ENCODE peak calls at places on chromosome 5, in seven cellular contexts. One of them, this sample, is unnamed.

GRCh38 chr5:2302169-2302568 is 419.4 kb upstream of the IRX4 start:
- DNase-seq in HepG2: no peak
- DNase-seq in H1: no peak
- DNase-seq in K562: no peak
- DNase-seq in HCT116: no peak
- DNase-seq in SK-N-SH: no peak
- DNase-seq in GM12878: no peak
- DNase-seq in this sample: no peak

GRCh38 chr5:33854733-33855151 is 37.0 kb downstream of the ADAMTS12 start:
- DNase-seq in HepG2: peak
- DNase-seq in H1: no peak
- DNase-seq in K562: no peak
- DNase-seq in HCT116: no peak
- DNase-seq in SK-N-SH: no peak
- DNase-seq in GM12878: no peak
- DNase-seq in this sample: no peak

GRCh38 chr5:143479394-143479793 is 75.9 kb upstream of the NR3C1 start:
- DNase-seq in HepG2: peak
- DNase-seq in H1: no peak
- DNase-seq in K562: no peak
- DNase-seq in HCT116: no peak
- DNase-seq in SK-N-SH: no peak
- DNase-seq in GM12878: no peak
- DNase-seq in this sample: no peak

GRCh38 chr5:69493235-69493925 is 790 bp downstream of the OCLN start:
- DNase-seq in HepG2: no peak
- DNase-seq in H1: no peak
- DNase-seq in K562: no peak
- DNase-seq in HCT116: no peak
- DNase-seq in SK-N-SH: peak
- DNase-seq in GM12878: no peak
- DNase-seq in this sample: peak

GRCh38 chr5:172149073-172149472 is 39.0 kb downstream of the STK10 start:
- DNase-seq in HepG2: no peak
- DNase-seq in H1: no peak
- DNase-seq in K562: no peak
- DNase-seq in HCT116: no peak
- DNase-seq in SK-N-SH: no peak
- DNase-seq in GM12878: no peak
- DNase-seq in this sample: no peak

GRCh38 chr5:141149812-141150211 is at the start of gene PCDHB6:
- DNase-seq in HepG2: peak
- DNase-seq in H1: no peak
- DNase-seq in K562: peak
- DNase-seq in HCT116: no peak
- DNase-seq in SK-N-SH: peak
- DNase-seq in GM12878: no peak
- DNase-seq in this sample: peak

GRCh38 chr5:80146036-80146435 is 109.8 kb downstream of the SERINC5 start:
- DNase-seq in HepG2: no peak
- DNase-seq in H1: no peak
- DNase-seq in K562: no peak
- DNase-seq in HCT116: no peak
- DNase-seq in SK-N-SH: no peak
- DNase-seq in GM12878: no peak
- DNase-seq in this sample: no peak

GRCh38 chr5:146007270-146007669 is 70.9 kb downstream of the SH3RF2 start:
- DNase-seq in HepG2: peak
- DNase-seq in H1: no peak
- DNase-seq in K562: peak
- DNase-seq in HCT116: peak
- DNase-seq in SK-N-SH: no peak
- DNase-seq in GM12878: no peak
- DNase-seq in this sample: peak

GRCh38 chr5:66230551-66230950 is 86.5 kb downstream of the SREK1 start:
- DNase-seq in HepG2: no peak
- DNase-seq in H1: no peak
- DNase-seq in K562: no peak
- DNase-seq in HCT116: no peak
- DNase-seq in SK-N-SH: no peak
- DNase-seq in GM12878: no peak
- DNase-seq in this sample: no peak

GRCh38 chr5:96537386-96537785 is 104.3 kb upstream of the PCSK1 start:
- DNase-seq in HepG2: no peak
- DNase-seq in H1: no peak
- DNase-seq in K562: peak
- DNase-seq in HCT116: no peak
- DNase-seq in SK-N-SH: no peak
- DNase-seq in GM12878: no peak
- DNase-seq in this sample: no peak

GRCh38 chr5:146015001-146015400 is 78.6 kb downstream of the SH3RF2 start:
- DNase-seq in HepG2: no peak
- DNase-seq in H1: no peak
- DNase-seq in K562: no peak
- DNase-seq in HCT116: no peak
- DNase-seq in SK-N-SH: no peak
- DNase-seq in GM12878: no peak
- DNase-seq in this sample: no peak

GRCh38 chr5:170467000-170467707 is 36.7 kb upstream of the KCNIP1 start:
- DNase-seq in HepG2: no peak
- DNase-seq in H1: no peak
- DNase-seq in K562: peak
- DNase-seq in HCT116: no peak
- DNase-seq in SK-N-SH: no peak
- DNase-seq in GM12878: no peak
- DNase-seq in this sample: no peak

GRCh38 chr5:133404724-133405123 is 207.6 kb downstream of the FSTL4 start:
- DNase-seq in HepG2: no peak
- DNase-seq in H1: no peak
- DNase-seq in K562: peak
- DNase-seq in HCT116: no peak
- DNase-seq in SK-N-SH: no peak
- DNase-seq in GM12878: no peak
- DNase-seq in this sample: no peak

GRCh38 chr5:143890475-143890874 is 78.5 kb downstream of the HMHB1 start:
- DNase-seq in HepG2: no peak
- DNase-seq in H1: no peak
- DNase-seq in K562: no peak
- DNase-seq in HCT116: no peak
- DNase-seq in SK-N-SH: no peak
- DNase-seq in GM12878: no peak
- DNase-seq in this sample: no peak

GRCh38 chr5:172602712-172603289 is 38.3 kb upstream of the NEURL1B start:
- DNase-seq in HepG2: no peak
- DNase-seq in H1: no peak
- DNase-seq in K562: no peak
- DNase-seq in HCT116: no peak
- DNase-seq in SK-N-SH: no peak
- DNase-seq in GM12878: no peak
- DNase-seq in this sample: no peak

GRCh38 chr5:141915881-141916336 is 7.8 kb upstream of the DELE1 start:
- DNase-seq in HepG2: no peak
- DNase-seq in H1: no peak
- DNase-seq in K562: no peak
- DNase-seq in HCT116: peak
- DNase-seq in SK-N-SH: no peak
- DNase-seq in GM12878: no peak
- DNase-seq in this sample: peak

GRCh38 chr5:16321284-16321683 is 141.7 kb upstream of the MARCHF11 start:
- DNase-seq in HepG2: no peak
- DNase-seq in H1: no peak
- DNase-seq in K562: no peak
- DNase-seq in HCT116: no peak
- DNase-seq in SK-N-SH: no peak
- DNase-seq in GM12878: no peak
- DNase-seq in this sample: no peak

GRCh38 chr5:9479361-9479760 is 66.5 kb downstream of the SEMA5A start:
- DNase-seq in HepG2: no peak
- DNase-seq in H1: no peak
- DNase-seq in K562: no peak
- DNase-seq in HCT116: no peak
- DNase-seq in SK-N-SH: no peak
- DNase-seq in GM12878: no peak
- DNase-seq in this sample: no peak

GRCh38 chr5:96624631-96625030 is 37.5 kb upstream of the CAST start:
- DNase-seq in HepG2: no peak
- DNase-seq in H1: no peak
- DNase-seq in K562: no peak
- DNase-seq in HCT116: no peak
- DNase-seq in SK-N-SH: no peak
- DNase-seq in GM12878: no peak
- DNase-seq in this sample: no peak

GRCh38 chr5:67395790-67396418 is 199.3 kb upstream of the CD180 start:
- DNase-seq in HepG2: no peak
- DNase-seq in H1: no peak
- DNase-seq in K562: no peak
- DNase-seq in HCT116: no peak
- DNase-seq in SK-N-SH: no peak
- DNase-seq in GM12878: no peak
- DNase-seq in this sample: no peak

GRCh38 chr5:133859073-133859472 is 109.4 kb downstream of the C5orf15 start:
- DNase-seq in HepG2: no peak
- DNase-seq in H1: no peak
- DNase-seq in K562: no peak
- DNase-seq in HCT116: no peak
- DNase-seq in SK-N-SH: no peak
- DNase-seq in GM12878: no peak
- DNase-seq in this sample: no peak

DNA sequence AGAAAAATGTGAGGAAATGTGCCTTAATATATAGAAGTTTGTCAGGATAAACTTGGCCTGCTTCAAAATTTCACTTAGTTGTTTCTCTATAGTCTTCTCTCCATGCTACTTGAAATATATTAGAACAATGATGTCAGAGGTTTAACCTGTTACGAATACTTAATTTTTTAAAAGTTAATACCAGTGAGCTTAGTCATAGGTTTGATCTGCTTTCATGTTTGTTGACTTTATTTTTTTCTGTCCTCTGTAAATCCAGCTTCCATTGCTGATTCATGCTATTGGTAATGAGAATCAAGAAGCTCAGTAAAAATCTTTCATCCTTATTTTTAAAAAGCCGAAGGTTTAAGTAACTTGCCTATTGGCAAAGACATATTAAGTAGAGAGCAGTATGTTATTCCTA is 27.9 kb downstream of the BDP1 start:
- DNase-seq in HepG2: peak
- DNase-seq in H1: no peak
- DNase-seq in K562: no peak
- DNase-seq in HCT116: peak
- DNase-seq in SK-N-SH: no peak
- DNase-seq in GM12878: no peak
- DNase-seq in this sample: no peak
- TF ChIP-seq JUND in HepG2: no peak
- TF ChIP-seq JUND in H1: no peak
- TF ChIP-seq JUND in K562: no peak
- TF ChIP-seq JUND in HCT116: peak
- TF ChIP-seq JUND in SK-N-SH: peak
- TF ChIP-seq JUND in GM12878: no peak
- TF ChIP-seq JUND in this sample: no peak

DNA sequence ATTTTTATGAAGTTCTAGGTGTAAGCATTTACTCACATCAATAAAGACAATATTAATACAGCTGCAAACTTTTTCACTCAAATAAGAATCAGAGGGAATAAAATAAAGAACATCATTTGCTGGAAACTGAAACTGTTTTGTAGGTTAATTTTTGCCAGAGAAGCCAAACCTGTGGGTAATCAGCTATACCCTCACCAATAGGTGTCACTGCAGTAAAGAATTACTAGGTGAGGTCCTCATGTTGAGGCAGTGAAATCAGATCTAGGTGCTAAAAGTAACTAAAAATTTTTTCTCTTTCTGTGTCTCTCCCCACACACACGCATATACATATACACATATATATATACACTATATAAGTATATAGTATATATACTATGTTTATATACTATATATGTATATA is 1016.3 kb upstream of the SEMA6A start:
- DNase-seq in HepG2: peak
- DNase-seq in H1: no peak
- DNase-seq in K562: no peak
- DNase-seq in HCT116: peak
- DNase-seq in SK-N-SH: peak
- DNase-seq in GM12878: no peak
- DNase-seq in this sample: peak
- TF ChIP-seq JUND in HepG2: no peak
- TF ChIP-seq JUND in H1: no peak
- TF ChIP-seq JUND in K562: no peak
- TF ChIP-seq JUND in HCT116: no peak
- TF ChIP-seq JUND in SK-N-SH: no peak
- TF ChIP-seq JUND in GM12878: no peak
- TF ChIP-seq JUND in this sample: no peak

GRCh38 chr5:156824241-156824640 is 25.9 kb upstream of the PPP1R2B start:
- DNase-seq in HepG2: no peak
- DNase-seq in H1: no peak
- DNase-seq in K562: no peak
- DNase-seq in HCT116: no peak
- DNase-seq in SK-N-SH: no peak
- DNase-seq in GM12878: no peak
- DNase-seq in this sample: no peak

GRCh38 chr5:156815988-156816599 is 34.0 kb upstream of the PPP1R2B start:
- DNase-seq in HepG2: peak
- DNase-seq in H1: no peak
- DNase-seq in K562: peak
- DNase-seq in HCT116: no peak
- DNase-seq in SK-N-SH: peak
- DNase-seq in GM12878: no peak
- DNase-seq in this sample: peak

GRCh38 chr5:156819537-156819936 is 30.6 kb upstream of the PPP1R2B start:
- DNase-seq in HepG2: no peak
- DNase-seq in H1: no peak
- DNase-seq in K562: no peak
- DNase-seq in HCT116: no peak
- DNase-seq in SK-N-SH: no peak
- DNase-seq in GM12878: no peak
- DNase-seq in this sample: no peak

GRCh38 chr5:156824800-156825199 is 25.3 kb upstream of the PPP1R2B start:
- DNase-seq in HepG2: peak
- DNase-seq in H1: no peak
- DNase-seq in K562: no peak
- DNase-seq in HCT116: peak
- DNase-seq in SK-N-SH: peak
- DNase-seq in GM12878: no peak
- DNase-seq in this sample: peak

GRCh38 chr5:156819967-156820581 is 30.0 kb upstream of the PPP1R2B start:
- DNase-seq in HepG2: no peak
- DNase-seq in H1: no peak
- DNase-seq in K562: no peak
- DNase-seq in HCT116: no peak
- DNase-seq in SK-N-SH: no peak
- DNase-seq in GM12878: no peak
- DNase-seq in this sample: no peak
- TF ChIP-seq JUND in HepG2: no peak
- TF ChIP-seq JUND in H1: no peak
- TF ChIP-seq JUND in K562: no peak
- TF ChIP-seq JUND in HCT116: no peak
- TF ChIP-seq JUND in SK-N-SH: no peak
- TF ChIP-seq JUND in GM12878: no peak
- TF ChIP-seq JUND in this sample: no peak

DNA sequence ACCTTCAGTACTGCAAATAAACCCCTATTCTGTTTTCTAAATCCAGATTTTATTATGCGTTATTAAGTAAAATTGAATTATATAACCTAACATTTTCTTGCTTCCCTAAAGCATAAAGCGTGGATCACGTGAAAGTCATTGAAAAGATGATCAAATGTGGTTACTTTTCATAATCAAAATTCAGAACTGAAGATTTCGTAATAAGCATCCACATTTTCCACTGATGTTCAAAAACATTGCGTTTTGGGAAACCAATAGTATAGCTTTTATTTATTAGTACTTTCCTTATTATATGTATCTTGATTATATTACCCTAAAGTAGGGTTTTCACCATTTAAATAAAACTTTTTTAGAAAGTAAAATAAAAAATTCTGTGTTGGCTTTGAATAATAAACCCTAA is 1.8 kb downstream of the SLF1 start:
- DNase-seq in HepG2: no peak
- DNase-seq in H1: no peak
- DNase-seq in K562: no peak
- DNase-seq in HCT116: no peak
- DNase-seq in SK-N-SH: no peak
- DNase-seq in GM12878: no peak
- DNase-seq in this sample: no peak
- TF ChIP-seq JUND in HepG2: no peak
- TF ChIP-seq JUND in H1: no peak
- TF ChIP-seq JUND in K562: no peak
- TF ChIP-seq JUND in HCT116: no peak
- TF ChIP-seq JUND in SK-N-SH: no peak
- TF ChIP-seq JUND in GM12878: no peak
- TF ChIP-seq JUND in this sample: no peak

This sample was measured in T47D.